ENCODE peak calls at places on chromosomes 12 and 14, in five cellular contexts. S, H, U, M and D are unnamed samples.

GRCh38 chr14:59265808-59266207 is 77.3 kb downstream of the DAAM1 start:
- DNase-seq in S (no peak), H (no peak), U (no peak), M (no peak), D (no peak)

GRCh38 chr14:90844321-90844720 is 28.1 kb upstream of the TTC7B start:
- DNase-seq in S (no peak), H (no peak), U (no peak), M (no peak), D (no peak)

GRCh38 chr12:23084236-23084995 is 459.4 kb downstream of the ETNK1 start:
- DNase-seq in S (no peak), H (no peak), U (no peak), M (no peak), D (no peak)

GRCh38 chr12:118694128-118694775 is 287.1 kb upstream of the SRRM4 start:
- DNase-seq in S (no peak), H (no peak), U (no peak), M (no peak), D (no peak)

GRCh38 chr12:119715268-119715620 is 47.3 kb downstream of the PRKAB1 start:
- DNase-seq in S (no peak), H (no peak), U (no peak), M (no peak), D (no peak)

GRCh38 chr12:52691076-52691764 is 11.0 kb upstream of the KRT1 start:
- DNase-seq in S (peak), H (peak), U (no peak), M (peak), D (no peak)

GRCh38 chr12:15323530-15323929 is 1.2 kb downstream of the PTPRO start:
- DNase-seq in S (no peak), H (no peak), U (no peak), M (no peak), D (no peak)

GRCh38 chr12:96434107-96434506 is 33.9 kb upstream of the CDK17 start:
- DNase-seq in S (peak), H (peak), U (no peak), M (no peak), D (no peak)

GRCh38 chr12:58106185-58106584 is 164.8 kb downstream of the ATP23 start:
- DNase-seq in S (no peak), H (no peak), U (no peak), M (no peak), D (no peak)

GRCh38 chr12:81170072-81170471 is 92.2 kb downstream of the ACSS3 start:
- DNase-seq in S (no peak), H (no peak), U (no peak), M (no peak), D (no peak)

GRCh38 chr12:124498178-124498869 is 69.1 kb downstream of the NCOR2 start:
- DNase-seq in S (no peak), H (no peak), U (no peak), M (no peak), D (no peak)